ENCODE peak calls at places on chromosomes 16 and 17, in seven cellular contexts. One of them, this sample, is unnamed.

GRCh38 chr17:15341385-15341849 is at the start of gene TEKT3:
- DNase-seq in ovary: peak
- DNase-seq in body of pancreas: peak
- DNase-seq in progenitor cell of endocrine pancreas: peak
- DNase-seq in endothelial cell: peak
- DNase-seq in GM12865: no peak
- DNase-seq in kidney epithelial cell: peak
- DNase-seq in this sample: no peak

GRCh38 chr17:75837899-75838298 is 6.3 kb downstream of the UNC13D start:
- DNase-seq in ovary: no peak
- DNase-seq in body of pancreas: no peak
- DNase-seq in progenitor cell of endocrine pancreas: no peak
- DNase-seq in endothelial cell: no peak
- DNase-seq in GM12865: no peak
- DNase-seq in kidney epithelial cell: no peak
- DNase-seq in this sample: no peak

GRCh38 chr16:74698220-74698619 is 2.4 kb downstream of the MLKL start:
- DNase-seq in ovary: no peak
- DNase-seq in body of pancreas: no peak
- DNase-seq in progenitor cell of endocrine pancreas: no peak
- DNase-seq in endothelial cell: no peak
- DNase-seq in GM12865: peak
- DNase-seq in kidney epithelial cell: no peak
- DNase-seq in this sample: no peak

GRCh38 chr17:2697611-2698162 is 13.9 kb downstream of the CLUH start:
- DNase-seq in ovary: no peak
- DNase-seq in body of pancreas: no peak
- DNase-seq in progenitor cell of endocrine pancreas: no peak
- DNase-seq in endothelial cell: peak
- DNase-seq in GM12865: no peak
- DNase-seq in kidney epithelial cell: no peak
- DNase-seq in this sample: no peak

GRCh38 chr16:64481497-64481896 is 640.4 kb downstream of the CDH11 start:
- DNase-seq in ovary: no peak
- DNase-seq in body of pancreas: no peak
- DNase-seq in progenitor cell of endocrine pancreas: no peak
- DNase-seq in endothelial cell: no peak
- DNase-seq in GM12865: no peak
- DNase-seq in kidney epithelial cell: no peak
- DNase-seq in this sample: no peak

GRCh38 chr17:1931759-1932579 is 93.2 kb downstream of the RTN4RL1 start:
- DNase-seq in ovary: peak
- DNase-seq in body of pancreas: peak
- DNase-seq in progenitor cell of endocrine pancreas: peak
- DNase-seq in endothelial cell: no peak
- DNase-seq in GM12865: no peak
- DNase-seq in kidney epithelial cell: peak
- DNase-seq in this sample: no peak

GRCh38 chr17:281365-281999 is 71.1 kb downstream of the RPH3AL start:
- DNase-seq in ovary: no peak
- DNase-seq in body of pancreas: no peak
- DNase-seq in progenitor cell of endocrine pancreas: no peak
- DNase-seq in endothelial cell: no peak
- DNase-seq in GM12865: no peak
- DNase-seq in kidney epithelial cell: no peak
- DNase-seq in this sample: no peak

GRCh38 chr16:8673611-8674412 is 605 bp upstream of the ABAT start:
- DNase-seq in ovary: no peak
- DNase-seq in body of pancreas: no peak
- DNase-seq in progenitor cell of endocrine pancreas: peak
- DNase-seq in endothelial cell: peak
- DNase-seq in GM12865: peak
- DNase-seq in kidney epithelial cell: no peak
- DNase-seq in this sample: no peak

GRCh38 chr17:75848523-75849303 is 4.5 kb upstream of the UNC13D start:
- DNase-seq in ovary: peak
- DNase-seq in body of pancreas: peak
- DNase-seq in progenitor cell of endocrine pancreas: peak
- DNase-seq in endothelial cell: peak
- DNase-seq in GM12865: peak
- DNase-seq in kidney epithelial cell: no peak
- DNase-seq in this sample: no peak

GRCh38 chr17:40602445-40603443 is 37.5 kb upstream of the CCR7 start:
- DNase-seq in ovary: no peak
- DNase-seq in body of pancreas: no peak
- DNase-seq in progenitor cell of endocrine pancreas: no peak
- DNase-seq in endothelial cell: no peak
- DNase-seq in GM12865: peak
- DNase-seq in kidney epithelial cell: no peak
- DNase-seq in this sample: no peak

GRCh38 chr16:1156983-1157638 is 4.2 kb downstream of the CACNA1H start:
- DNase-seq in ovary: no peak
- DNase-seq in body of pancreas: no peak
- DNase-seq in progenitor cell of endocrine pancreas: no peak
- DNase-seq in endothelial cell: no peak
- DNase-seq in GM12865: no peak
- DNase-seq in kidney epithelial cell: no peak
- DNase-seq in this sample: no peak

GRCh38 chr17:55845385-55845784 is 94.5 kb downstream of the PCTP start:
- DNase-seq in ovary: peak
- DNase-seq in body of pancreas: peak
- DNase-seq in progenitor cell of endocrine pancreas: peak
- DNase-seq in endothelial cell: peak
- DNase-seq in GM12865: peak
- DNase-seq in kidney epithelial cell: no peak
- DNase-seq in this sample: no peak

GRCh38 chr17:5699789-5700188 is 115.5 kb upstream of the NLRP1 start:
- DNase-seq in ovary: no peak
- DNase-seq in body of pancreas: no peak
- DNase-seq in progenitor cell of endocrine pancreas: no peak
- DNase-seq in endothelial cell: no peak
- DNase-seq in GM12865: no peak
- DNase-seq in kidney epithelial cell: no peak
- DNase-seq in this sample: no peak

GRCh38 chr17:2893422-2893914 is 97.2 kb downstream of the RAP1GAP2 start:
- DNase-seq in ovary: no peak
- DNase-seq in body of pancreas: peak
- DNase-seq in progenitor cell of endocrine pancreas: no peak
- DNase-seq in endothelial cell: no peak
- DNase-seq in GM12865: no peak
- DNase-seq in kidney epithelial cell: no peak
- DNase-seq in this sample: no peak

GRCh38 chr17:34110315-34110714 is 144.8 kb upstream of the CCL2 start:
- DNase-seq in ovary: no peak
- DNase-seq in body of pancreas: peak
- DNase-seq in progenitor cell of endocrine pancreas: no peak
- DNase-seq in endothelial cell: no peak
- DNase-seq in GM12865: no peak
- DNase-seq in kidney epithelial cell: no peak
- DNase-seq in this sample: no peak

GRCh38 chr17:37762669-37763068 is 17.8 kb upstream of the HNF1B start:
- DNase-seq in ovary: no peak
- DNase-seq in body of pancreas: no peak
- DNase-seq in progenitor cell of endocrine pancreas: no peak
- DNase-seq in endothelial cell: no peak
- DNase-seq in GM12865: no peak
- DNase-seq in kidney epithelial cell: no peak
- DNase-seq in this sample: no peak

GRCh38 chr17:72654746-72655145 is 437.7 kb downstream of the SLC39A11 start:
- DNase-seq in ovary: no peak
- DNase-seq in body of pancreas: no peak
- DNase-seq in progenitor cell of endocrine pancreas: no peak
- DNase-seq in endothelial cell: no peak
- DNase-seq in GM12865: no peak
- DNase-seq in kidney epithelial cell: no peak
- DNase-seq in this sample: no peak

GRCh38 chr16:70650216-70650615 is 3.9 kb downstream of the IL34 start:
- DNase-seq in ovary: no peak
- DNase-seq in body of pancreas: no peak
- DNase-seq in progenitor cell of endocrine pancreas: no peak
- DNase-seq in endothelial cell: no peak
- DNase-seq in GM12865: no peak
- DNase-seq in kidney epithelial cell: no peak
- DNase-seq in this sample: no peak

GRCh38 chr16:349211-349610 is 3.3 kb downstream of the AXIN1 start:
- DNase-seq in ovary: no peak
- DNase-seq in body of pancreas: no peak
- DNase-seq in progenitor cell of endocrine pancreas: no peak
- DNase-seq in endothelial cell: no peak
- DNase-seq in GM12865: peak
- DNase-seq in kidney epithelial cell: no peak
- DNase-seq in this sample: no peak

GRCh38 chr16:57007530-57007929 is 18.2 kb downstream of the NLRC5 start:
- DNase-seq in ovary: no peak
- DNase-seq in body of pancreas: no peak
- DNase-seq in progenitor cell of endocrine pancreas: no peak
- DNase-seq in endothelial cell: no peak
- DNase-seq in GM12865: no peak
- DNase-seq in kidney epithelial cell: no peak
- DNase-seq in this sample: no peak

GRCh38 chr17:56136316-56136715 is 17.0 kb upstream of the ANKFN1 start:
- DNase-seq in ovary: no peak
- DNase-seq in body of pancreas: peak
- DNase-seq in progenitor cell of endocrine pancreas: no peak
- DNase-seq in endothelial cell: no peak
- DNase-seq in GM12865: no peak
- DNase-seq in kidney epithelial cell: no peak
- DNase-seq in this sample: no peak

DNA sequence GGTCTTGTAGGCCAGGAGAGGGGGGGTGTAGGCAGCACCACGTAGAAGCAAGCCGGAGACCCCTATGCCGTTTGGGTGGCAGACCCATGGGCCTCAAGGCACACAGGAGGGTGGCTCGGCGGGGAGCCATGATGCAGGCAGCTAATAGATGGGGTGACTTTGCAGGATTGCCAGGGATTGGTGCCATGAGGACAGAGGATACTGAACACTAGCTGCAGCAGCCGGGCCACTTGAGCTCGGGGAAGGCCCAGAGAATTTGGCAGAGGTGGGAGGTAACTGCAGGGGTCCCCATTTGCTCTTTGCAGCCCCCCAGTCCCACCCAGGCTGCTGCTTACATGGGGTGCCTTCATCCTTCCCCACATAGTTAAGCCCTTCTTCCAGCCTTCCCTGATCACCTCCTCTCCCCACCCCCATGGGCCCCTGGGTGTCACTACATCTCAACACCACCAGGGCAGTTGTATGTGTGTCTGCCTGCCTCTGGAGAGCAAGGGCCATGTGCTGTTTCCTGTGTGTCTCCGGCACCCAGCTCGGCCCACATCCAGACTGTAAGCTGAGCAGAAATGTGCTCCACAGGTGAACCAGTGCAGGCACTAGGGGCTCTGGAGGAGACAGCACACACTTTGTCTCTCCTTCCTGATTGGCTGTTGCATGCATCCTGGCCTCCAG is 52.1 kb downstream of the SREBF1 start:
- DNase-seq in ovary: peak
- DNase-seq in body of pancreas: no peak
- DNase-seq in progenitor cell of endocrine pancreas: no peak
- DNase-seq in endothelial cell: no peak
- DNase-seq in GM12865: peak
- DNase-seq in kidney epithelial cell: no peak
- DNase-seq in this sample: no peak
- TF ChIP-seq CTCF in ovary: no peak
- TF ChIP-seq CTCF in body of pancreas: peak
- TF ChIP-seq CTCF in progenitor cell of endocrine pancreas: peak
- TF ChIP-seq CTCF in endothelial cell: no peak
- TF ChIP-seq CTCF in GM12865: no peak
- TF ChIP-seq CTCF in kidney epithelial cell: peak
- TF ChIP-seq CTCF in this sample: peak

DNA sequence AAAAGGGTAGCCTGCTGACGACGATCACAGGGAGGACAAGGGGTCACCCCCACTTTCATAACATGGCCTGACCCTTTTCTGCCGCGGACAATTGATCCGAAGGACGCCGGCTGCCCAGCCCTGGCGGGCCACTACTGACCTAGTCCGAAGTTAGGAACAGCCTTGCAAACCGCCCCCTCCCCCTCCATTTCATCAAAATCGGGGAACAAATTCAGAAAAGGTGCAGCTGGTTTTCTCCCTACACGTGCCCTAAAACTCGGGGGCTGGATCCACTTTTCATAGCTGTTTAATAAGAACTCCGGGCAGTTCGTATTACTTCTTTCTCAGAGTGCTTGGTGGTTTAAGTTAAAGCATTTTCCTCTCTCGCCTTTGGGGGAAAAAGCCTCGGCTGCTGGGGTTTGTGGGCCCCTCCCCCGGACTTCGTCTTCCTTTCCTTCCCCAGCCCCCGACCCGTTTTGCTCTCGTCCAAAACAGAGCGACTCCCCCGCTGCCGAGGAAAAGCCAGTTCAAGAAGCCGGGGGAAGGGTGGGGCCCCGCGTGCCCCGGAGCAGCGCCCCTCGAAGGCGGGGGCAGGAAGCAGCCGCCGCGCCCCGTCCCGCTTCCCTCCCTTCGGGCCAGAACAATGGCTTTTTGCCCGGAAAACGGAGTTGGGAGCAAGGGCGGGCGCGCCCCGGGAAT is 643 bp upstream of the CBX2 start:
- DNase-seq in ovary: peak
- DNase-seq in body of pancreas: peak
- DNase-seq in progenitor cell of endocrine pancreas: peak
- DNase-seq in endothelial cell: peak
- DNase-seq in GM12865: peak
- DNase-seq in kidney epithelial cell: no peak
- DNase-seq in this sample: no peak
- TF ChIP-seq CTCF in ovary: no peak
- TF ChIP-seq CTCF in body of pancreas: no peak
- TF ChIP-seq CTCF in progenitor cell of endocrine pancreas: peak
- TF ChIP-seq CTCF in endothelial cell: no peak
- TF ChIP-seq CTCF in GM12865: peak
- TF ChIP-seq CTCF in kidney epithelial cell: peak
- TF ChIP-seq CTCF in this sample: peak

GRCh38 chr16:29807426-29808218 is 1.3 kb downstream of the MAZ start:
- DNase-seq in ovary: peak
- DNase-seq in body of pancreas: peak
- DNase-seq in progenitor cell of endocrine pancreas: peak
- DNase-seq in endothelial cell: peak
- DNase-seq in GM12865: peak
- DNase-seq in kidney epithelial cell: no peak
- DNase-seq in this sample: peak
- TF ChIP-seq CTCF in ovary: peak
- TF ChIP-seq CTCF in body of pancreas: peak
- TF ChIP-seq CTCF in progenitor cell of endocrine pancreas: peak
- TF ChIP-seq CTCF in endothelial cell: peak
- TF ChIP-seq CTCF in GM12865: peak
- TF ChIP-seq CTCF in kidney epithelial cell: peak
- TF ChIP-seq CTCF in this sample: peak

DNA sequence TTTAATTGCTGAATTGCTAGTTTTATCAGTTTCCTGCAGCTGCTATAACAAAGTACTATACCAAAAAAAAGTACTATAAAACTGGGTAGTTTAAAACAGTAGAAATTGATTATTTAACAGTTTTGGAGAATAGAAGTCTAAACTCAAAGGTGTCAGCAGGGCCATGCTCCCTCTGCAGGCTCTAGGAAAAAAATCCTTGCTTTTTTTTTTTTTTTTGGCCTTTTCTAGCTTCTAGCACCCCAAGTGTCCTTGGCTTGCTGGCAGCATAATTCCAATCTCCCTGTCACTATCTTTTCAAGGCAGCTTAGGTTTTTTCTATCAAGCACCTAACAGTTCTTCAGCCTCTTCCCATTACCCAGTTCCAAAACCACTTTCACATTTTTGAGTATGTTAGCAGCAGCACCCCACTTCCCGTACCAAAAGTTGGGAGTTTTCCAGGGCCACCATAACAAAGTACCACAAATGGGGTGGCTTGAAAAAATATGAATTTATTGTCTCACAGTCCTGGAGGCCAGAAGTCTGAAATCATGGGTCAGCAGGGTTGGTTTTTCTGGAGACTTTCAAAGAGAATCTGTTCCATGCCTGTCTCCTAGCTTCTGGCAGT is 37.4 kb downstream of the BPTF start:
- DNase-seq in ovary: no peak
- DNase-seq in body of pancreas: no peak
- DNase-seq in progenitor cell of endocrine pancreas: no peak
- DNase-seq in endothelial cell: no peak
- DNase-seq in GM12865: no peak
- DNase-seq in kidney epithelial cell: no peak
- DNase-seq in this sample: no peak
- TF ChIP-seq CTCF in ovary: no peak
- TF ChIP-seq CTCF in body of pancreas: no peak
- TF ChIP-seq CTCF in progenitor cell of endocrine pancreas: peak
- TF ChIP-seq CTCF in endothelial cell: no peak
- TF ChIP-seq CTCF in GM12865: no peak
- TF ChIP-seq CTCF in kidney epithelial cell: peak
- TF ChIP-seq CTCF in this sample: no peak